ENCODE peak calls at places on chromosomes 13 and 19, in six cellular contexts. One of them, this sample, is unnamed.

GRCh38 chr13:109587689-109588088 is 198.7 kb downstream of the IRS2 start:
- DNase-seq in cardiac muscle cell: no peak
- DNase-seq in HepG2: no peak
- DNase-seq in T-helper 17 cell: no peak
- DNase-seq in right lobe of liver: no peak
- DNase-seq in neuronal stem cell: no peak
- DNase-seq in this sample: no peak

GRCh38 chr13:73556902-73557301 is 498.1 kb downstream of the KLF5 start:
- DNase-seq in cardiac muscle cell: no peak
- DNase-seq in HepG2: no peak
- DNase-seq in T-helper 17 cell: no peak
- DNase-seq in right lobe of liver: no peak
- DNase-seq in neuronal stem cell: no peak
- DNase-seq in this sample: no peak

GRCh38 chr19:19081642-19082151 is 17.9 kb downstream of the SLC25A42 start:
- DNase-seq in cardiac muscle cell: no peak
- DNase-seq in HepG2: no peak
- DNase-seq in T-helper 17 cell: no peak
- DNase-seq in right lobe of liver: no peak
- DNase-seq in neuronal stem cell: no peak
- DNase-seq in this sample: no peak

GRCh38 chr13:27592865-27593264 is 27.5 kb downstream of the LNX2 start:
- DNase-seq in cardiac muscle cell: no peak
- DNase-seq in HepG2: no peak
- DNase-seq in T-helper 17 cell: no peak
- DNase-seq in right lobe of liver: no peak
- DNase-seq in neuronal stem cell: no peak
- DNase-seq in this sample: no peak

GRCh38 chr19:30335306-30335886 is 36.8 kb upstream of the ZNF536 start:
- DNase-seq in cardiac muscle cell: no peak
- DNase-seq in HepG2: no peak
- DNase-seq in T-helper 17 cell: no peak
- DNase-seq in right lobe of liver: no peak
- DNase-seq in neuronal stem cell: no peak
- DNase-seq in this sample: no peak

GRCh38 chr13:23915308-23915707 is 18.0 kb upstream of the C1QTNF9B start:
- DNase-seq in cardiac muscle cell: no peak
- DNase-seq in HepG2: peak; percentile 8
- DNase-seq in T-helper 17 cell: no peak
- DNase-seq in right lobe of liver: no peak
- DNase-seq in neuronal stem cell: no peak
- DNase-seq in this sample: no peak

GRCh38 chr13:96491103-96491502 is 401.2 kb downstream of the HS6ST3 start:
- DNase-seq in cardiac muscle cell: no peak
- DNase-seq in HepG2: no peak
- DNase-seq in T-helper 17 cell: no peak
- DNase-seq in right lobe of liver: no peak
- DNase-seq in neuronal stem cell: no peak
- DNase-seq in this sample: no peak

GRCh38 chr19:4473708-4474503 is 1.8 kb downstream of the HDGFL2 start:
- DNase-seq in cardiac muscle cell: no peak
- DNase-seq in HepG2: no peak
- DNase-seq in T-helper 17 cell: no peak
- DNase-seq in right lobe of liver: no peak
- DNase-seq in neuronal stem cell: no peak
- DNase-seq in this sample: no peak

GRCh38 chr19:53254451-53255341 is at the start of gene ZNF677:
- DNase-seq in cardiac muscle cell: peak; percentile 91
- DNase-seq in HepG2: no peak
- DNase-seq in T-helper 17 cell: peak; percentile 62
- DNase-seq in right lobe of liver: peak; percentile 84
- DNase-seq in neuronal stem cell: peak; percentile 65
- DNase-seq in this sample: no peak

GRCh38 chr19:751501-752341 is 809 bp downstream of the MISP start:
- DNase-seq in cardiac muscle cell: no peak
- DNase-seq in HepG2: peak; percentile 53
- DNase-seq in T-helper 17 cell: no peak
- DNase-seq in right lobe of liver: no peak
- DNase-seq in neuronal stem cell: no peak
- DNase-seq in this sample: no peak

GRCh38 chr13:45833663-45834062 is 17.9 kb downstream of the SIAH3 start:
- DNase-seq in cardiac muscle cell: no peak
- DNase-seq in HepG2: no peak
- DNase-seq in T-helper 17 cell: no peak
- DNase-seq in right lobe of liver: peak; percentile 41
- DNase-seq in neuronal stem cell: no peak
- DNase-seq in this sample: no peak

GRCh38 chr13:29304148-29304547 is 291.3 kb downstream of the SLC7A1 start:
- DNase-seq in cardiac muscle cell: no peak
- DNase-seq in HepG2: no peak
- DNase-seq in T-helper 17 cell: no peak
- DNase-seq in right lobe of liver: no peak
- DNase-seq in neuronal stem cell: no peak
- DNase-seq in this sample: no peak

GRCh38 chr19:35644987-35645679 is 3.0 kb upstream of the COX6B1 start:
- DNase-seq in cardiac muscle cell: peak; percentile 85
- DNase-seq in HepG2: peak; percentile 53
- DNase-seq in T-helper 17 cell: peak; percentile 50
- DNase-seq in right lobe of liver: peak; percentile 89
- DNase-seq in neuronal stem cell: peak; percentile 86
- DNase-seq in this sample: peak; percentile 63

GRCh38 chr13:20303636-20304035 is 71.5 kb upstream of the GJB6 start:
- DNase-seq in cardiac muscle cell: no peak
- DNase-seq in HepG2: no peak
- DNase-seq in T-helper 17 cell: no peak
- DNase-seq in right lobe of liver: no peak
- DNase-seq in neuronal stem cell: no peak
- DNase-seq in this sample: no peak

GRCh38 chr19:1046836-1047695 is 7.2 kb downstream of the ABCA7 start:
- DNase-seq in cardiac muscle cell: no peak
- DNase-seq in HepG2: no peak
- DNase-seq in T-helper 17 cell: no peak
- DNase-seq in right lobe of liver: peak; percentile 24
- DNase-seq in neuronal stem cell: no peak
- DNase-seq in this sample: no peak

GRCh38 chr13:51589793-51590192 is 5.5 kb downstream of the WDFY2 start:
- DNase-seq in cardiac muscle cell: no peak
- DNase-seq in HepG2: no peak
- DNase-seq in T-helper 17 cell: no peak
- DNase-seq in right lobe of liver: no peak
- DNase-seq in neuronal stem cell: no peak
- DNase-seq in this sample: no peak

GRCh38 chr19:46404039-46404883 is 9.1 kb downstream of the CCDC8 start:
- DNase-seq in cardiac muscle cell: peak; percentile 76
- DNase-seq in HepG2: peak; percentile 69
- DNase-seq in T-helper 17 cell: no peak
- DNase-seq in right lobe of liver: peak; percentile 73
- DNase-seq in neuronal stem cell: no peak
- DNase-seq in this sample: no peak

GRCh38 chr13:20461481-20461859 is 64.2 kb downstream of the CRYL1 start:
- DNase-seq in cardiac muscle cell: no peak
- DNase-seq in HepG2: no peak
- DNase-seq in T-helper 17 cell: no peak
- DNase-seq in right lobe of liver: no peak
- DNase-seq in neuronal stem cell: no peak
- DNase-seq in this sample: no peak

GRCh38 chr13:77584111-77584510 is 48.6 kb downstream of the SCEL start:
- DNase-seq in cardiac muscle cell: no peak
- DNase-seq in HepG2: no peak
- DNase-seq in T-helper 17 cell: no peak
- DNase-seq in right lobe of liver: no peak
- DNase-seq in neuronal stem cell: no peak
- DNase-seq in this sample: no peak

GRCh38 chr19:3094638-3095374 is 644 bp downstream of the GNA11 start:
- DNase-seq in cardiac muscle cell: peak; percentile 49
- DNase-seq in HepG2: no peak
- DNase-seq in T-helper 17 cell: peak; percentile 26
- DNase-seq in right lobe of liver: no peak
- DNase-seq in neuronal stem cell: no peak
- DNase-seq in this sample: no peak

GRCh38 chr13:112880976-112881540 is 88.0 kb upstream of the MCF2L start:
- DNase-seq in cardiac muscle cell: no peak
- DNase-seq in HepG2: no peak
- DNase-seq in T-helper 17 cell: no peak
- DNase-seq in right lobe of liver: no peak
- DNase-seq in neuronal stem cell: no peak
- DNase-seq in this sample: no peak

GRCh38 chr19:45547965-45548609 is 36.5 kb downstream of the OPA3 start:
- DNase-seq in cardiac muscle cell: no peak
- DNase-seq in HepG2: no peak
- DNase-seq in T-helper 17 cell: no peak
- DNase-seq in right lobe of liver: no peak
- DNase-seq in neuronal stem cell: no peak
- DNase-seq in this sample: no peak

GRCh38 chr13:76622336-76623045 is 263.7 kb downstream of the KCTD12 start:
- DNase-seq in cardiac muscle cell: no peak
- DNase-seq in HepG2: no peak
- DNase-seq in T-helper 17 cell: no peak
- DNase-seq in right lobe of liver: no peak
- DNase-seq in neuronal stem cell: no peak
- DNase-seq in this sample: no peak

GRCh38 chr13:92487238-92487637 is 739.4 kb upstream of the GPC6 start:
- DNase-seq in cardiac muscle cell: no peak
- DNase-seq in HepG2: no peak
- DNase-seq in T-helper 17 cell: no peak
- DNase-seq in right lobe of liver: no peak
- DNase-seq in neuronal stem cell: no peak
- DNase-seq in this sample: no peak

GRCh38 chr13:62360609-62361008 is 945.0 kb upstream of the PCDH20 start:
- DNase-seq in cardiac muscle cell: no peak
- DNase-seq in HepG2: no peak
- DNase-seq in T-helper 17 cell: no peak
- DNase-seq in right lobe of liver: no peak
- DNase-seq in neuronal stem cell: no peak
- DNase-seq in this sample: no peak

GRCh38 chr19:5934002-5934401 is 19.9 kb downstream of the CAPS start:
- DNase-seq in cardiac muscle cell: no peak
- DNase-seq in HepG2: no peak
- DNase-seq in T-helper 17 cell: no peak
- DNase-seq in right lobe of liver: no peak
- DNase-seq in neuronal stem cell: no peak
- DNase-seq in this sample: no peak

GRCh38 chr19:30540671-30541210 is 168.6 kb downstream of the ZNF536 start:
- DNase-seq in cardiac muscle cell: no peak
- DNase-seq in HepG2: no peak
- DNase-seq in T-helper 17 cell: no peak
- DNase-seq in right lobe of liver: no peak
- DNase-seq in neuronal stem cell: no peak
- DNase-seq in this sample: no peak

GRCh38 chr13:113741101-113741731 is 17.8 kb upstream of the TMEM255B start:
- DNase-seq in cardiac muscle cell: no peak
- DNase-seq in HepG2: no peak
- DNase-seq in T-helper 17 cell: no peak
- DNase-seq in right lobe of liver: no peak
- DNase-seq in neuronal stem cell: no peak
- DNase-seq in this sample: peak; percentile 90

GRCh38 chr13:29948246-29948645 is 97.8 kb upstream of the UBL3 start:
- DNase-seq in cardiac muscle cell: no peak
- DNase-seq in HepG2: no peak
- DNase-seq in T-helper 17 cell: no peak
- DNase-seq in right lobe of liver: no peak
- DNase-seq in neuronal stem cell: no peak
- DNase-seq in this sample: no peak

GRCh38 chr19:610801-611505 is 21.3 kb downstream of the HCN2 start:
- DNase-seq in cardiac muscle cell: no peak
- DNase-seq in HepG2: no peak
- DNase-seq in T-helper 17 cell: no peak
- DNase-seq in right lobe of liver: no peak
- DNase-seq in neuronal stem cell: no peak
- DNase-seq in this sample: no peak

GRCh38 chr13:36157475-36157874 is 26.3 kb upstream of the DCLK1 start:
- DNase-seq in cardiac muscle cell: no peak
- DNase-seq in HepG2: no peak
- DNase-seq in T-helper 17 cell: no peak
- DNase-seq in right lobe of liver: no peak
- DNase-seq in neuronal stem cell: no peak
- DNase-seq in this sample: no peak

GRCh38 chr13:87128006-87128405 is 543.2 kb upstream of the SLITRK5 start:
- DNase-seq in cardiac muscle cell: no peak
- DNase-seq in HepG2: no peak
- DNase-seq in T-helper 17 cell: no peak
- DNase-seq in right lobe of liver: no peak
- DNase-seq in neuronal stem cell: peak; percentile 83
- DNase-seq in this sample: no peak

GRCh38 chr13:74062933-74063332 is 71.3 kb downstream of the KLF12 start:
- DNase-seq in cardiac muscle cell: peak; percentile 46
- DNase-seq in HepG2: no peak
- DNase-seq in T-helper 17 cell: no peak
- DNase-seq in right lobe of liver: peak; percentile 22
- DNase-seq in neuronal stem cell: no peak
- DNase-seq in this sample: peak; percentile 83

GRCh38 chr19:37876047-37876446 is 30.3 kb downstream of the WDR87 start:
- DNase-seq in cardiac muscle cell: no peak
- DNase-seq in HepG2: no peak
- DNase-seq in T-helper 17 cell: no peak
- DNase-seq in right lobe of liver: no peak
- DNase-seq in neuronal stem cell: no peak
- DNase-seq in this sample: no peak
- H3K9me3 ChIP-seq in cardiac muscle cell: no peaks in the 10 kb centered on the region
- H3K9me3 ChIP-seq in HepG2: no peaks in the 10 kb centered on the region
- H3K9me3 ChIP-seq in T-helper 17 cell: no peaks in the 10 kb centered on the region
- H3K9me3 ChIP-seq in right lobe of liver: no peaks in the 10 kb centered on the region
- H3K9me3 ChIP-seq in neuronal stem cell: peaks cover 5% of the 10 kb centered on the region
- H3K9me3 ChIP-seq in this sample: no peaks in the 10 kb centered on the region

GRCh38 chr19:41637484-41637883 is 10.6 kb upstream of the CEACAM4 start:
- DNase-seq in cardiac muscle cell: no peak
- DNase-seq in HepG2: no peak
- DNase-seq in T-helper 17 cell: no peak
- DNase-seq in right lobe of liver: no peak
- DNase-seq in neuronal stem cell: no peak
- DNase-seq in this sample: no peak
- H3K9me3 ChIP-seq in cardiac muscle cell: peaks cover 2% of the 10 kb centered on the region
- H3K9me3 ChIP-seq in HepG2: no peaks in the 10 kb centered on the region
- H3K9me3 ChIP-seq in T-helper 17 cell: no peaks in the 10 kb centered on the region
- H3K9me3 ChIP-seq in right lobe of liver: no peaks in the 10 kb centered on the region
- H3K9me3 ChIP-seq in neuronal stem cell: peaks cover 26% of the 10 kb centered on the region
- H3K9me3 ChIP-seq in this sample: no peaks in the 10 kb centered on the region

GRCh38 chr19:58055483-58055874 is 3.6 kb upstream of the ZNF135 start:
- DNase-seq in cardiac muscle cell: no peak
- DNase-seq in HepG2: no peak
- DNase-seq in T-helper 17 cell: no peak
- DNase-seq in right lobe of liver: no peak
- DNase-seq in neuronal stem cell: no peak
- DNase-seq in this sample: no peak
- H3K9me3 ChIP-seq in cardiac muscle cell: no peaks in the 10 kb centered on the region
- H3K9me3 ChIP-seq in HepG2: peaks cover 58% of the 10 kb centered on the region
- H3K9me3 ChIP-seq in T-helper 17 cell: no peaks in the 10 kb centered on the region
- H3K9me3 ChIP-seq in right lobe of liver: no peaks in the 10 kb centered on the region
- H3K9me3 ChIP-seq in neuronal stem cell: peaks cover 32% of the 10 kb centered on the region
- H3K9me3 ChIP-seq in this sample: no peaks in the 10 kb centered on the region

DNA sequence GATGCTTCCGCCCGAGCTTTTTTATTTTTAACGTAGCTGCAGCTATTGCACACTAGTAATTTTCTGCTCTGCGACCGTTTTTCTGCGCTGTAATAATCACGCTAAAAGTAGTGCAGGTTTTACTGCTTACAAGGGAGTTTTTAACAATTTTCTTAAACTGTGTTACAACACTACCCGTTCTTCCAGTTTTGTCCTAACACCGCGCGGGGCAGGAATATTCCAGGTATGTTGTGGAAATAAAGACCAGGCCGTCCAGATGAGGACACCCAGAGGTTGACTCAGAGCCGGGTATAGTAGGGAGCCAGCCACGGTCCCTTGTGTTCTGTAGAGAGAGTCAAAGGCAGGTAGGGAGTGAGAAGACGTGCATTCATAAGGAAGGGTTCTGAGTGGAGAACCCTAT is 21.7 kb downstream of the ZNF274 start:
- DNase-seq in cardiac muscle cell: no peak
- DNase-seq in HepG2: no peak
- DNase-seq in T-helper 17 cell: no peak
- DNase-seq in right lobe of liver: no peak
- DNase-seq in neuronal stem cell: no peak
- DNase-seq in this sample: no peak
- H3K9me3 ChIP-seq in cardiac muscle cell: peaks cover 9% of the 10 kb centered on the region
- H3K9me3 ChIP-seq in HepG2: peaks cover 100% of the 10 kb centered on the region
- H3K9me3 ChIP-seq in T-helper 17 cell: peaks cover 79% of the 10 kb centered on the region
- H3K9me3 ChIP-seq in right lobe of liver: peaks cover 97% of the 10 kb centered on the region
- H3K9me3 ChIP-seq in neuronal stem cell: peaks cover 81% of the 10 kb centered on the region
- H3K9me3 ChIP-seq in this sample: no peaks in the 10 kb centered on the region